ENCODE peak calls at places on chromosomes 6 and 20, in nine cellular contexts. P, Y, D, F, J, K, W, O and B are unnamed samples.

GRCh38 chr20:38145094-38146075 is 19.7 kb downstream of the TGM2 start:
- DNase-seq in P (no peak), Y (no peak), D (no peak), F (peak), J (peak), K (no peak), W (no peak), O (no peak), B (peak)

GRCh38 chr20:51183443-51183842 is 160.5 kb upstream of the KCNG1 start:
- DNase-seq in P (no peak), Y (no peak), D (no peak), F (no peak), J (no peak), K (no peak), W (no peak), O (no peak), B (peak)

GRCh38 chr20:37901667-37902503 is 1.0 kb upstream of the VSTM2L start:
- DNase-seq in P (no peak), Y (no peak), D (peak), F (peak), J (peak), K (no peak), W (peak), O (peak), B (peak)

GRCh38 chr20:63290677-63291472 is 2.1 kb upstream of the COL20A1 start:
- DNase-seq in P (no peak), Y (peak), D (peak), F (no peak), J (peak), K (no peak), W (peak), O (peak), B (peak)

GRCh38 chr6:88629838-88630462 is 333.5 kb downstream of the RNGTT start:
- DNase-seq in P (no peak), Y (no peak), D (no peak), F (no peak), J (no peak), K (no peak), W (no peak), O (no peak), B (no peak)

GRCh38 chr20:32528905-32529670 is 56.0 kb downstream of the NOL4L start:
- DNase-seq in P (no peak), Y (no peak), D (no peak), F (no peak), J (no peak), K (no peak), W (no peak), O (no peak), B (no peak)

GRCh38 chr6:2450546-2450945 is 205.1 kb upstream of the GMDS start:
- DNase-seq in P (no peak), Y (peak), D (peak), F (no peak), J (no peak), K (no peak), W (no peak), O (peak), B (no peak)

GRCh38 chr6:13696226-13696625 is 15.4 kb downstream of the RANBP9 start:
- DNase-seq in P (no peak), Y (no peak), D (no peak), F (no peak), J (peak), K (no peak), W (no peak), O (no peak), B (peak)

GRCh38 chr6:109790131-109790530 is 99.0 kb downstream of the FIG4 start:
- DNase-seq in P (no peak), Y (no peak), D (no peak), F (no peak), J (peak), K (no peak), W (no peak), O (peak), B (peak)

GRCh38 chr6:21791596-21791995 is 198.0 kb downstream of the SOX4 start:
- DNase-seq in P (no peak), Y (no peak), D (no peak), F (no peak), J (peak), K (no peak), W (no peak), O (peak), B (no peak)

GRCh38 chr20:957544-957943 is 41.4 kb upstream of the ANGPT4 start:
- DNase-seq in P (no peak), Y (no peak), D (no peak), F (no peak), J (no peak), K (no peak), W (peak), O (no peak), B (no peak)

GRCh38 chr20:36036688-36037087 is 68.3 kb downstream of the CNBD2 start:
- DNase-seq in P (no peak), Y (no peak), D (no peak), F (no peak), J (no peak), K (no peak), W (no peak), O (no peak), B (no peak)

GRCh38 chr20:1371830-1372539 is 20.9 kb downstream of the FKBP1A start:
- DNase-seq in P (no peak), Y (no peak), D (no peak), F (no peak), J (no peak), K (no peak), W (no peak), O (no peak), B (no peak)

GRCh38 chr6:4625557-4625956 is 150.6 kb upstream of the CDYL start:
- DNase-seq in P (no peak), Y (no peak), D (no peak), F (no peak), J (no peak), K (no peak), W (no peak), O (no peak), B (no peak)

GRCh38 chr6:111774346-111774703 is 98.9 kb downstream of the FYN start:
- DNase-seq in P (no peak), Y (no peak), D (no peak), F (peak), J (peak), K (no peak), W (no peak), O (peak), B (peak)

GRCh38 chr20:47876348-47877056 is 91.2 kb upstream of the SULF2 start:
- DNase-seq in P (no peak), Y (no peak), D (no peak), F (no peak), J (no peak), K (no peak), W (no peak), O (no peak), B (no peak)

GRCh38 chr20:41143354-41143753 is 6.0 kb downstream of the PLCG1 start:
- DNase-seq in P (no peak), Y (no peak), D (no peak), F (no peak), J (no peak), K (no peak), W (no peak), O (no peak), B (no peak)

GRCh38 chr6:41200296-41200900 is 551 bp downstream of the TREML2 start:
- DNase-seq in P (no peak), Y (no peak), D (peak), F (no peak), J (peak), K (peak), W (no peak), O (peak), B (peak)

GRCh38 chr6:126614642-126615504 is 275.0 kb downstream of the CENPW start:
- DNase-seq in P (no peak), Y (no peak), D (no peak), F (no peak), J (no peak), K (no peak), W (no peak), O (no peak), B (no peak)

GRCh38 chr20:24722586-24722985 is 226.5 kb upstream of the CST7 start:
- DNase-seq in P (no peak), Y (no peak), D (no peak), F (no peak), J (no peak), K (no peak), W (no peak), O (no peak), B (no peak)

GRCh38 chr20:31835977-31836852 is 9.2 kb downstream of the FOXS1 start:
- DNase-seq in P (peak), Y (peak), D (peak), F (peak), J (peak), K (peak), W (peak), O (peak), B (peak)

GRCh38 chr6:2216794-2217383 is 28.5 kb downstream of the GMDS start:
- DNase-seq in P (no peak), Y (no peak), D (no peak), F (no peak), J (no peak), K (no peak), W (no peak), O (no peak), B (no peak)

GRCh38 chr6:41064841-41065240 is 7.3 kb downstream of the OARD1 start:
- DNase-seq in P (no peak), Y (no peak), D (no peak), F (no peak), J (no peak), K (no peak), W (no peak), O (no peak), B (no peak)

GRCh38 chr6:107536183-107536582 is 46.3 kb downstream of the SOBP start:
- DNase-seq in P (no peak), Y (no peak), D (no peak), F (no peak), J (no peak), K (no peak), W (no peak), O (no peak), B (no peak)

DNA sequence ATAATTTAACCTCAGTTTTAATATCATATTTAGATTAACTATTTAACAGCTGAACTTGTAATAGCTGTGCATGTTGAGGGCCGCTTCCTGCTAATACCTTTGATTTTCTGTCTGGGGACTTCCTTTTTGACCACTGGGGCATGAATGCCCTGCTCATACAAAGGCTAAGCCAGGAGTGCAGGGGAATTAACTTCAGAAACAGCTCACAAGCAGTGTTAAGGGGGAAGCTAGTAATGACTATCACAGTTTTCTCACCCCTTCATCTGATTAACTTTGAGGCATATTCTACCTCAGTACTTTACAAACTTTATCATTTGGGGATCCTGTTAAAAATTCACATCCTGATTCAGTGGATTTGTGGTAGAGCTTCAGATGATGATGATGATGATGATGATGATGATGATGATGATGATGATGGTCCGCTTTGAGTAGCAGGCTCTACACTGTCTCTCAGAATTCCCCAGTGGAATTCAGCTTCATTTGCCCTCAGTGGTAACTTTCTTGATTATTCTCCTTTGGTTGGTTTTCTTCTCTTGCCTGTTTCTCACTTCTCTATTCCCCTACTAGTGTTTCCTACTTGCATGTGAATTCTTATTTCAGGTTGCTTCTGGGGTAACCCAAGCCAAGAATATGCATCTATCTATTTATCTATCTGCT is 78.4 kb upstream of the TMEM170B start:
- DNase-seq in P (no peak), Y (no peak), D (no peak), F (no peak), J (no peak), K (no peak), W (no peak), O (no peak), B (no peak)
- H3K4me3 ChIP-seq in P (no peak), Y (no peak), D (no peak), F (no peak), J (no peak), K (no peak), W (no peak), O (no peak), B (no peak)

GRCh38 chr6:63816979-63817436 is 181.4 kb downstream of the PHF3 start:
- DNase-seq in P (no peak), Y (no peak), D (no peak), F (no peak), J (peak), K (no peak), W (no peak), O (peak), B (no peak)

GRCh38 chr6:63816401-63816975 is 180.9 kb downstream of the PHF3 start:
- DNase-seq in P (no peak), Y (no peak), D (no peak), F (no peak), J (peak), K (no peak), W (no peak), O (peak), B (no peak)

GRCh38 chr6:63817492-63818050 is 182.0 kb downstream of the PHF3 start:
- DNase-seq in P (no peak), Y (no peak), D (no peak), F (no peak), J (peak), K (no peak), W (no peak), O (peak), B (no peak)

GRCh38 chr6:63814459-63814858 is 178.9 kb downstream of the PHF3 start:
- DNase-seq in P (no peak), Y (no peak), D (no peak), F (no peak), J (peak), K (no peak), W (no peak), O (no peak), B (no peak)

GRCh38 chr6:63813531-63813930 is 177.9 kb downstream of the PHF3 start:
- DNase-seq in P (no peak), Y (no peak), D (no peak), F (no peak), J (no peak), K (no peak), W (no peak), O (no peak), B (no peak)
- TF ChIP-seq CTCF in P (no peak), Y (no peak), D (no peak), F (no peak), J (peak), K (no peak), W (no peak), O (peak), B (peak)

GRCh38 chr6:128517124-128517523 is 3.3 kb downstream of the PTPRK start:
- DNase-seq in P (no peak), Y (no peak), D (no peak), F (no peak), J (no peak), K (no peak), W (no peak), O (no peak), B (no peak)
- H3K4me3 ChIP-seq in P (no peak), Y (no peak), D (peak), F (no peak), J (no peak), K (no peak), W (no peak), O (peak), B (no peak)

DNA sequence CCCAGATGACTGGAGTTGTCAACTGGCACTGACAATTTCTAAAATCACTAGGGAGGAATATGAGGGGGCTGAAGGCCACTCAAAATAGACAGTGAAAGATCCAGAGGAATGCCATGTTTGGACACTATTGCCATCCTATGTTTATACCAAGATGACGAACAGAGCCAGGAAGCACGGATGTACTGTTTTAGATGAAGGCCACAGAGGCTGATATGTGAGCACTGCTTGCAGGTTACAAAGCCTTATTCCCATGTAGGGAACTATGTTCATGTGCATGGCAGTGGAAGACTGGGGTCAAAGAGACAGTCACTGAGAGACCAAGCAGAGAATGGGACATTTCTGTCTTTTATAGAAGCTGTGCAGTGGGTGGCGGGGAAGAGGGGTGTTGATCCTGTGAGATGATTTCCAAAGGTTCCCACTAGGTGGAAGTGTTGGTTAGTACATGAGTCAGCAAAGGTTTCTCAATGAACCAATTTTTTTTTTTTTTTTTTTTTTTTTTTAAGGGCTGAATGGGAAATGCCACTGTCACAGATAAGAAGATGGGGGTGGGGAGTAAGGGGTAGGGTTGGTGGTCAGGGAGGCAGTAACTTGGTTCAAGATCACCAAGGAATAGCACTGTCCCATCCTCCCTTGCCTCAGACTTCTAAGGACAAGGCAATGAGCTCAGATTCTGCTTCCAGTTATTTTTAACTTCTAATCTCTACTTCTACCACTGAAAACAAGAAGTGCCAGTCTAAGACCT is 46.7 kb upstream of the MOCS1 start:
- DNase-seq in P (no peak), Y (no peak), D (no peak), F (peak), J (peak), K (no peak), W (peak), O (peak), B (peak)
- TF ChIP-seq CTCF in P (peak), Y (peak), D (peak), F (peak), J (peak), K (peak), W (peak), O (peak), B (peak)

GRCh38 chr20:9052136-9052535 is 16.8 kb upstream of the PLCB4 start:
- DNase-seq in P (no peak), Y (no peak), D (no peak), F (no peak), J (no peak), K (no peak), W (no peak), O (no peak), B (no peak)
- H3K4me3 ChIP-seq in P (no peak), Y (no peak), D (no peak), F (no peak), J (no peak), K (no peak), W (no peak), O (no peak), B (no peak)